ENCODE peak calls at places on chromosomes 12 and 14, in nine cellular contexts. One of them, this sample, is unnamed.
A peak's percentile ranks its signal among the peaks of the same experiment; 100 is the strongest.

GRCh38 chr12:70994217-70994788 is 73.8 kb upstream of the PTPRR start:
- DNase-seq in GM06990: no peak
- DNase-seq in RWPE1: no peak
- DNase-seq in GM12891: no peak
- DNase-seq in HepG2: no peak
- DNase-seq in T-helper 22 cell: no peak
- DNase-seq in HTR-8/SVneo: no peak
- DNase-seq in cardiac muscle cell: no peak
- DNase-seq in anterior cingulate cortex: no peak
- DNase-seq in this sample: peak; percentile 56

GRCh38 chr12:25550186-25550585 is 2.9 kb downstream of the LMNTD1 start:
- DNase-seq in GM06990: no peak
- DNase-seq in RWPE1: no peak
- DNase-seq in GM12891: no peak
- DNase-seq in HepG2: no peak
- DNase-seq in T-helper 22 cell: no peak
- DNase-seq in HTR-8/SVneo: no peak
- DNase-seq in cardiac muscle cell: no peak
- DNase-seq in anterior cingulate cortex: no peak
- DNase-seq in this sample: peak; percentile 46

GRCh38 chr12:1810201-1810930 is 10.0 kb upstream of the LRTM2 start:
- DNase-seq in GM06990: no peak
- DNase-seq in RWPE1: no peak
- DNase-seq in GM12891: no peak
- DNase-seq in HepG2: no peak
- DNase-seq in T-helper 22 cell: no peak
- DNase-seq in HTR-8/SVneo: peak; percentile 45
- DNase-seq in cardiac muscle cell: no peak
- DNase-seq in anterior cingulate cortex: no peak
- DNase-seq in this sample: no peak

GRCh38 chr14:68426661-68427549 is 366.0 kb downstream of the ZFP36L1 start:
- DNase-seq in GM06990: no peak
- DNase-seq in RWPE1: peak; percentile 6
- DNase-seq in GM12891: no peak
- DNase-seq in HepG2: no peak
- DNase-seq in T-helper 22 cell: no peak
- DNase-seq in HTR-8/SVneo: no peak
- DNase-seq in cardiac muscle cell: no peak
- DNase-seq in anterior cingulate cortex: no peak
- DNase-seq in this sample: peak; percentile 54

GRCh38 chr12:101743724-101744472 is 4.6 kb upstream of the SYCP3 start:
- DNase-seq in GM06990: peak; percentile 64
- DNase-seq in RWPE1: no peak
- DNase-seq in GM12891: no peak
- DNase-seq in HepG2: no peak
- DNase-seq in T-helper 22 cell: no peak
- DNase-seq in HTR-8/SVneo: no peak
- DNase-seq in cardiac muscle cell: no peak
- DNase-seq in anterior cingulate cortex: no peak
- DNase-seq in this sample: no peak

GRCh38 chr12:92602476-92602875 is 100.3 kb upstream of the PLEKHG7 start:
- DNase-seq in GM06990: no peak
- DNase-seq in RWPE1: peak; percentile 53
- DNase-seq in GM12891: no peak
- DNase-seq in HepG2: no peak
- DNase-seq in T-helper 22 cell: no peak
- DNase-seq in HTR-8/SVneo: peak; percentile 45
- DNase-seq in cardiac muscle cell: no peak
- DNase-seq in anterior cingulate cortex: no peak
- DNase-seq in this sample: peak; percentile 96

GRCh38 chr12:29416748-29417147 is 35.8 kb upstream of the ERGIC2 start:
- DNase-seq in GM06990: no peak
- DNase-seq in RWPE1: no peak
- DNase-seq in GM12891: no peak
- DNase-seq in HepG2: no peak
- DNase-seq in T-helper 22 cell: no peak
- DNase-seq in HTR-8/SVneo: no peak
- DNase-seq in cardiac muscle cell: no peak
- DNase-seq in anterior cingulate cortex: no peak
- DNase-seq in this sample: no peak

GRCh38 chr12:64072946-64073345 is 149.2 kb downstream of the KICS2 start:
- DNase-seq in GM06990: no peak
- DNase-seq in RWPE1: no peak
- DNase-seq in GM12891: no peak
- DNase-seq in HepG2: no peak
- DNase-seq in T-helper 22 cell: no peak
- DNase-seq in HTR-8/SVneo: no peak
- DNase-seq in cardiac muscle cell: no peak
- DNase-seq in anterior cingulate cortex: no peak
- DNase-seq in this sample: no peak

GRCh38 chr14:69224946-69225345 is 33.6 kb downstream of the EXD2 start:
- DNase-seq in GM06990: no peak
- DNase-seq in RWPE1: no peak
- DNase-seq in GM12891: no peak
- DNase-seq in HepG2: no peak
- DNase-seq in T-helper 22 cell: no peak
- DNase-seq in HTR-8/SVneo: no peak
- DNase-seq in cardiac muscle cell: no peak
- DNase-seq in anterior cingulate cortex: no peak
- DNase-seq in this sample: no peak

GRCh38 chr14:45947785-45948184 is 694.8 kb upstream of the MIS18BP1 start:
- DNase-seq in GM06990: no peak
- DNase-seq in RWPE1: no peak
- DNase-seq in GM12891: no peak
- DNase-seq in HepG2: no peak
- DNase-seq in T-helper 22 cell: no peak
- DNase-seq in HTR-8/SVneo: no peak
- DNase-seq in cardiac muscle cell: no peak
- DNase-seq in anterior cingulate cortex: no peak
- DNase-seq in this sample: no peak

This sample was measured in epithelial cell of esophagus.